ENCODE peak calls at places on chromosomes 6 and 20, in ten cellular contexts. H is IMR-90, U is HFF-Myc, D is fibroblast of lung, X is hepatocyte, J is tibial artery, C is psoas muscle, Z is astrocyte of the cerebellum, S is WERI-Rb-1, W is epithelial cell of esophagus. G is an unnamed sample.

GRCh38 chr20:5888051-5888450 is 62.3 kb downstream of the TRMT6 start:
- DNase-seq in H (no peak), U (no peak), D (no peak), X (no peak), J (no peak), C (no peak), Z (no peak), S (no peak), W (no peak), G (no peak)

GRCh38 chr6:107819217-107819616 is 4.9 kb downstream of the SCML4 start:
- DNase-seq in H (no peak), U (no peak), D (no peak), X (no peak), J (no peak), C (no peak), Z (no peak), S (no peak), W (peak; percentile 36), G (no peak)

GRCh38 chr6:143336446-143337152 is 113.9 kb downstream of the ADAT2 start:
- DNase-seq in H (peak; percentile 69), U (peak; percentile 38), D (peak; percentile 59), X (no peak), J (no peak), C (no peak), Z (peak; percentile 50), S (no peak), W (peak; percentile 58), G (no peak)

GRCh38 chr20:43570496-43570895 is 11.7 kb downstream of the SGK2 start:
- DNase-seq in H (no peak), U (no peak), D (no peak), X (no peak), J (no peak), C (no peak), Z (no peak), S (no peak), W (no peak), G (no peak)

GRCh38 chr20:51731771-51732453 is 36.3 kb downstream of the ATP9A start:
- DNase-seq in H (peak; percentile 58), U (no peak), D (peak; percentile 58), X (peak; percentile 34), J (no peak), C (no peak), Z (no peak), S (no peak), W (no peak), G (no peak)

GRCh38 chr6:100343678-100344077 is 121.0 kb downstream of the SIM1 start:
- DNase-seq in H (peak; percentile 73), U (no peak), D (peak; percentile 13), X (no peak), J (no peak), C (no peak), Z (no peak), S (no peak), W (no peak), G (no peak)

GRCh38 chr6:41404221-41404866 is 68.9 kb downstream of the NCR2 start:
- DNase-seq in H (no peak), U (no peak), D (no peak), X (peak; percentile 23), J (no peak), C (no peak), Z (no peak), S (no peak), W (no peak), G (no peak)

GRCh38 chr20:10731190-10731955 is 57.6 kb upstream of the JAG1 start:
- DNase-seq in H (peak; percentile 49), U (no peak), D (peak; percentile 53), X (no peak), J (no peak), C (no peak), Z (no peak), S (no peak), W (peak; percentile 76), G (no peak)

GRCh38 chr6:14267885-14268660 is 150.5 kb downstream of the CD83 start:
- DNase-seq in H (no peak), U (no peak), D (no peak), X (no peak), J (no peak), C (no peak), Z (no peak), S (no peak), W (no peak), G (no peak)

GRCh38 chr6:43969158-43969981 is 157.9 kb downstream of the MRPL14 start:
- DNase-seq in H (no peak), U (no peak), D (no peak), X (no peak), J (no peak), C (no peak), Z (no peak), S (peak; percentile 4), W (no peak), G (no peak)

GRCh38 chr6:116560130-116560529 is 6.6 kb downstream of the CALHM4 start:
- DNase-seq in H (no peak), U (no peak), D (no peak), X (no peak), J (no peak), C (no peak), Z (no peak), S (no peak), W (no peak), G (no peak)

GRCh38 chr20:48822879-48823385 is 4.9 kb downstream of the PREX1 start:
- DNase-seq in H (no peak), U (no peak), D (no peak), X (no peak), J (no peak), C (no peak), Z (no peak), S (no peak), W (no peak), G (no peak)
- H3K4me3 ChIP-seq in H (no peak overlapping the region), U (no peak overlapping the region), D (no peak overlapping the region), X (no peak overlapping the region), J (no peak overlapping the region), C (no peak overlapping the region), Z (no peak overlapping the region), S (no peak overlapping the region), W (no peak overlapping the region), G (peak overlapping the region; percentile 40)

GRCh38 chr6:80006541-80006940 is 2.1 kb downstream of the TTK start:
- DNase-seq in H (no peak), U (no peak), D (no peak), X (no peak), J (no peak), C (no peak), Z (no peak), S (no peak), W (no peak), G (no peak)

GRCh38 chr6:80004199-80005072 is at the start of gene TTK:
- DNase-seq in H (peak; percentile 93), U (peak; percentile 82), D (peak; percentile 95), X (peak; percentile 96), J (peak; percentile 87), C (peak; percentile 95), Z (peak; percentile 82), S (peak; percentile 95), W (peak; percentile 99), G (peak; percentile 94)

GRCh38 chr6:80001337-80001736 is 3.1 kb upstream of the TTK start:
- DNase-seq in H (no peak), U (no peak), D (no peak), X (no peak), J (no peak), C (no peak), Z (no peak), S (no peak), W (no peak), G (no peak)

GRCh38 chr6:80003841-80004198 is 629 bp upstream of the TTK start:
- DNase-seq in H (no peak), U (peak; percentile 4), D (peak; percentile 60), X (no peak), J (peak; percentile 21), C (peak; percentile 56), Z (no peak), S (peak; percentile 67), W (peak; percentile 9), G (no peak)

GRCh38 chr6:80005406-80005805 is 957 bp downstream of the TTK start:
- DNase-seq in H (no peak), U (no peak), D (no peak), X (no peak), J (no peak), C (no peak), Z (no peak), S (no peak), W (no peak), G (no peak)
- H3K4me3 ChIP-seq in H (peak overlapping the region; percentile 69), U (peak overlapping the region; percentile 86), D (peak overlapping the region; percentile 96), X (peak overlapping the region; percentile 64), J (no peak overlapping the region), C (no peak overlapping the region), Z (peak overlapping the region; percentile 82), S (peak overlapping the region; percentile 63), W (peak overlapping the region; percentile 72), G (peak overlapping the region; percentile 90)

GRCh38 chr20:7916648-7917047 is 23.6 kb downstream of the HAO1 start:
- DNase-seq in H (no peak), U (no peak), D (no peak), X (no peak), J (no peak), C (no peak), Z (no peak), S (no peak), W (no peak), G (no peak)

GRCh38 chr20:7912551-7912950 is 27.7 kb downstream of the HAO1 start:
- DNase-seq in H (peak; percentile 14), U (no peak), D (no peak), X (no peak), J (no peak), C (no peak), Z (no peak), S (no peak), W (peak; percentile 7), G (no peak)

GRCh38 chr20:7908905-7909304 is 31.4 kb downstream of the HAO1 start:
- DNase-seq in H (no peak), U (no peak), D (no peak), X (no peak), J (no peak), C (no peak), Z (no peak), S (no peak), W (no peak), G (no peak)

DNA sequence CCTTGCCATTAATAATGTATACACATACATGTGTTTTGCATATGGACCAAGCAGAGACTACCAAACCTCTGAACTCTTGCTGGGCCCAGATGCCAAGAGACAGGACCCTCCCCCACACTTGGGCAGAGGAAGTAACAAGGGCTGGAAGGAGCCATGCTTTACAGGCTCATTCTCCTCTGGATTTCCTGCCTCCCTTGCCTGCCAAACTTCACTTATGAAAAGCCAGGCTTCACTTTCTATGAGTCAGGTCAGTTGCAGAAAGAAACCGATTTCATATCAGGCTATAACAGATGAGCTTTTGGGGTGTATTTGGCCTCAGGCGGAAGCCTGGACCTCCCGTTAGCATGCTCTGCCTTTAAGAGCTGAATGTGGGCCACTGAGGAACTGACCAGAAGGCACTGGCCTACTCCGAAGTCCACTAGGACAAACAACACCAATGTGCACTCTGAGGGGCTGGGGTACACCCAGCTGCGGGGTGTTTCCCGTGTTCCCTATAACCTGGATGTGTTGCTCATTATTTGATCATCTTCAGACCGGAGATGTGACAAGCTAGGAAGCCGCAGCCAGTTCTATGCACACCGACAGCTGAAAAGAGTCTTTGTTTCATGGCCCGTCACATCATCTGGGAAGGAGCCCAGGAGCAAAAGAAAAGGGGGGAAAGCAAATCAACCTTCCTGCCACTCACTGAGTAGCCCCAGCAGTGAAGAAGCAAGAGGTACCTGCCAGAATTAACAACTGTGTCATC is 28.5 kb downstream of the HAO1 start:
- DNase-seq in H (no peak), U (no peak), D (no peak), X (no peak), J (no peak), C (no peak), Z (no peak), S (no peak), W (peak; percentile 16), G (no peak)
- H3K4me3 ChIP-seq in H (no peak overlapping the region), U (no peak overlapping the region), D (no peak overlapping the region), X (no peak overlapping the region), J (no peak overlapping the region), C (no peak overlapping the region), Z (no peak overlapping the region), S (no peak overlapping the region), W (no peak overlapping the region), G (no peak overlapping the region)

GRCh38 chr6:125919618-125920017 is 37.0 kb upstream of the HINT3 start:
- DNase-seq in H (no peak), U (no peak), D (no peak), X (no peak), J (no peak), C (no peak), Z (no peak), S (no peak), W (no peak), G (no peak)
- H3K4me3 ChIP-seq in H (no peak overlapping the region), U (peak overlapping the region; percentile 19), D (no peak overlapping the region), X (no peak overlapping the region), J (peak overlapping the region; percentile 38), C (peak overlapping the region; percentile 59), Z (no peak overlapping the region), S (no peak overlapping the region), W (peak overlapping the region; percentile 66), G (peak overlapping the region; percentile 63)